ENCODE peak calls at places on chromosomes 6 and 20, in five cellular contexts. R is A549; E is CD8-positive, alpha-beta T cell; Y is lower lobe of right lung; Q is fibroblast of lung. P is an unnamed sample.

GRCh38 chr6:103798166-103798565 is 1061.6 kb downstream of the HACE1 start:
- DNase-seq in R (no peak), E (no peak), Y (no peak), Q (no peak), P (no peak)

GRCh38 chr20:55538261-55538908 is 466.9 kb downstream of the CBLN4 start:
- DNase-seq in R (no peak), E (no peak), Y (no peak), Q (peak), P (no peak)

GRCh38 chr6:29943053-29943966 is 978 bp downstream of the HLA-A start:
- DNase-seq in R (no peak), E (no peak), Y (peak), Q (no peak), P (no peak)

GRCh38 chr6:66054967-66055366 is 347.9 kb upstream of the EYS start:
- DNase-seq in R (no peak), E (no peak), Y (no peak), Q (no peak), P (no peak)

GRCh38 chr6:107061125-107062020 is 33.4 kb downstream of the MTRES1 start:
- DNase-seq in R (no peak), E (no peak), Y (no peak), Q (no peak), P (no peak)

GRCh38 chr6:106620931-106621672 is 8.2 kb downstream of the RTN4IP1 start:
- DNase-seq in R (no peak), E (no peak), Y (no peak), Q (peak), P (no peak)

GRCh38 chr6:165571068-165571682 is 91.9 kb downstream of the PDE10A start:
- DNase-seq in R (no peak), E (no peak), Y (no peak), Q (peak), P (no peak)

GRCh38 chr6:150243620-150244314 is 100.9 kb downstream of the PPP1R14C start:
- DNase-seq in R (no peak), E (no peak), Y (no peak), Q (peak), P (no peak)

GRCh38 chr20:37358366-37359150 is 12.6 kb downstream of the SRC start:
- DNase-seq in R (no peak), E (no peak), Y (no peak), Q (no peak), P (no peak)

GRCh38 chr6:150352321-150353296 is 16.2 kb upstream of the IYD start:
- DNase-seq in R (no peak), E (no peak), Y (no peak), Q (peak), P (no peak)

GRCh38 chr6:132188865-132189264 is 212.4 kb downstream of the MOXD1 start:
- DNase-seq in R (no peak), E (no peak), Y (no peak), Q (peak), P (no peak)

GRCh38 chr20:4721719-4722118 is at the start of gene PRND:
- DNase-seq in R (no peak), E (no peak), Y (no peak), Q (no peak), P (no peak)

GRCh38 chr6:107121266-107121665 is 6.0 kb upstream of the BEND3 start:
- DNase-seq in R (no peak), E (no peak), Y (no peak), Q (no peak), P (no peak)

GRCh38 chr20:24651171-24651972 is 181.9 kb downstream of the SYNDIG1 start:
- DNase-seq in R (peak), E (no peak), Y (no peak), Q (peak), P (no peak)

GRCh38 chr6:19472168-19472567 is 365.0 kb upstream of the ID4 start:
- DNase-seq in R (peak), E (no peak), Y (no peak), Q (peak), P (no peak)

GRCh38 chr6:20661721-20662120 is 127.5 kb downstream of the CDKAL1 start:
- DNase-seq in R (no peak), E (no peak), Y (no peak), Q (peak), P (no peak)

GRCh38 chr6:146868671-146869209 is 270.0 kb downstream of the ADGB start:
- DNase-seq in R (no peak), E (no peak), Y (no peak), Q (peak), P (no peak)

GRCh38 chr20:44040202-44040915 is 125.7 kb downstream of the TOX2 start:
- DNase-seq in R (no peak), E (no peak), Y (no peak), Q (no peak), P (peak)

GRCh38 chr6:6749791-6750434 is 161.4 kb downstream of the LY86 start:
- DNase-seq in R (peak), E (no peak), Y (peak), Q (peak), P (peak)

GRCh38 chr6:170255426-170256125 is 35.3 kb downstream of the DLL1 start:
- DNase-seq in R (no peak), E (no peak), Y (no peak), Q (no peak), P (no peak)

GRCh38 chr20:37192137-37192854 is 12.9 kb upstream of the MROH8 start:
- DNase-seq in R (peak), E (peak), Y (peak), Q (peak), P (peak)

GRCh38 chr6:168413856-168414255 is 27.1 kb upstream of the SMOC2 start:
- DNase-seq in R (no peak), E (peak), Y (no peak), Q (no peak), P (no peak)

GRCh38 chr6:136846046-136846445 is 23.7 kb downstream of the PEX7 start:
- DNase-seq in R (peak), E (no peak), Y (no peak), Q (peak), P (no peak)

GRCh38 chr6:167827062-167827587 is 414 bp downstream of the AFDN start:
- DNase-seq in R (no peak), E (no peak), Y (peak), Q (peak), P (no peak)

GRCh38 chr6:112701201-112701600 is 354.1 kb downstream of the RFPL4B start:
- DNase-seq in R (no peak), E (no peak), Y (no peak), Q (peak), P (no peak)

GRCh38 chr6:155340464-155341129 is 26.3 kb upstream of the TFB1M start:
- DNase-seq in R (no peak), E (no peak), Y (no peak), Q (peak), P (no peak)

GRCh38 chr6:2204272-2204671 is 41.1 kb downstream of the GMDS start:
- DNase-seq in R (no peak), E (no peak), Y (no peak), Q (no peak), P (no peak)

GRCh38 chr20:38542994-38543906 is 37.7 kb upstream of the ADIG start:
- DNase-seq in R (no peak), E (no peak), Y (no peak), Q (no peak), P (no peak)

GRCh38 chr6:31007694-31008093 is 2.6 kb upstream of the MUC22 start:
- DNase-seq in R (peak), E (no peak), Y (no peak), Q (peak), P (no peak)

GRCh38 chr6:90039911-90040310 is 145.6 kb downstream of the GJA10 start:
- DNase-seq in R (no peak), E (no peak), Y (no peak), Q (peak), P (no peak)

GRCh38 chr20:61764471-61765020 is 301.1 kb downstream of the TAF4 start:
- DNase-seq in R (no peak), E (no peak), Y (no peak), Q (no peak), P (no peak)

GRCh38 chr20:61766921-61767610 is 298.6 kb downstream of the TAF4 start:
- DNase-seq in R (no peak), E (no peak), Y (no peak), Q (no peak), P (no peak)

GRCh38 chr20:61767776-61768494 is 297.7 kb downstream of the TAF4 start:
- DNase-seq in R (no peak), E (no peak), Y (no peak), Q (no peak), P (no peak)

GRCh38 chr20:61765081-61765870 is 300.4 kb downstream of the TAF4 start:
- DNase-seq in R (no peak), E (no peak), Y (no peak), Q (no peak), P (no peak)

GRCh38 chr20:61765871-61766654 is 299.6 kb downstream of the TAF4 start:
- DNase-seq in R (no peak), E (no peak), Y (no peak), Q (no peak), P (no peak)
- H3K4me3 ChIP-seq in R (no peak), E (no peak), Y (no peak), Q (no peak), P (no peak)

DNA sequence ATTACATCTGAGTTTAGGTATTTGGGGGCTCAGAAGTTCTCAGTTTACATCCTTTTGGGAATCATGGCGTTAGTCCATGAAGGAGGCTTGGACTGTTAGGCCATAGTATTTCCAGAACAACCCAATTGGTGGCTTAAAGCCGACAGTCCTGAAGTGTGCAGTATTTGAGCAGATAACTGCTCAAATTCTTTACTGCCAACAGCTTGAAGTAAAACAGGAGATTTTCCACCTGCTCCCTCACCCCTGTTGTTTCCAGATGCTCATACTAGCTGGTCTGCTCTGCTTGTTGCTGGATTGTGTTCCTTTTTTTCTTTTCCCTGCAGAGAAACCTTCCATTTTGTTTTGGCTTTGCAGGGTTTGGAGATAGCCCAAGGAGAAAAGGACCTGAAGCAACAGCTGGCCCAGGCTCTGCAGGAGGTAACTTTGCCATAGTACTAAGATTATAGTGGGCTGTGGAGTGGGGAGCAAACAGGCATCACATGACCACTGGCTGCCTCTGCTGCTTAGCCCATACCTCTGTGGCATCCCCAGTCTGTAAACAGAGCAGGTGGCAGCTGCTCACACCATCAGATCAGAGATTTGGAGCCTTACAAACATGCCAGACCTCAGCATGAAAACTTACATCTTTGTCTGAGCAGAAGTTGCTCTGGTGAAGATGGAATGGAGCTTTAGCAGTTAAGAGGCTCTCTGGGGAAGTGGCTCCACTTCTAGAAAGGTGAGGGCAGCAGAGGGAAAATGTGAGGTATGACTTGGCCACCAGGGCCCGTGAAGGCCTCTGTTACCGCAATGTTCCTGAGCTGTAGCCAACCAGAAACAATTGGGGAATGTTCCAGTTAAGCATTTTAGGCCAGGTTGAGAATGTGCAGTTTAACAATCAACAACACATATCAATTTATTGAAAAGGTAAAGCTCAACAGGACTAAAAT is 17.6 kb downstream of the RNF8 start:
- DNase-seq in R (no peak), E (no peak), Y (no peak), Q (no peak), P (no peak)
- H3K4me3 ChIP-seq in R (no peak), E (no peak), Y (no peak), Q (no peak), P (no peak)

GRCh38 chr6:15419493-15419892 is 173.6 kb downstream of the JARID2 start:
- DNase-seq in R (no peak), E (no peak), Y (no peak), Q (no peak), P (no peak)

GRCh38 chr6:15417811-15418210 is 171.9 kb downstream of the JARID2 start:
- DNase-seq in R (no peak), E (no peak), Y (no peak), Q (peak), P (no peak)

GRCh38 chr6:15421945-15422733 is 176.3 kb downstream of the JARID2 start:
- DNase-seq in R (no peak), E (peak), Y (no peak), Q (no peak), P (no peak)

GRCh38 chr6:15423286-15423957 is 177.6 kb downstream of the JARID2 start:
- DNase-seq in R (no peak), E (no peak), Y (no peak), Q (peak), P (no peak)

GRCh38 chr6:15420959-15421438 is 175.1 kb downstream of the JARID2 start:
- DNase-seq in R (no peak), E (no peak), Y (no peak), Q (no peak), P (no peak)
- H3K4me3 ChIP-seq in R (no peak), E (no peak), Y (no peak), Q (no peak), P (no peak)

GRCh38 chr20:49711331-49711987 is 2.2 kb downstream of the B4GALT5 start:
- DNase-seq in R (no peak), E (no peak), Y (no peak), Q (no peak), P (no peak)
- H3K4me3 ChIP-seq in R (peak), E (no peak), Y (peak), Q (peak), P (no peak)

GRCh38 chr6:77466055-77467028 is 3.1 kb upstream of the HTR1B start:
- DNase-seq in R (peak), E (no peak), Y (peak), Q (peak), P (no peak)

GRCh38 chr6:77468939-77469338 is 5.6 kb upstream of the HTR1B start:
- DNase-seq in R (no peak), E (no peak), Y (no peak), Q (no peak), P (no peak)

GRCh38 chr6:77463308-77463880 is at the start of gene HTR1B:
- DNase-seq in R (no peak), E (no peak), Y (peak), Q (peak), P (no peak)

GRCh38 chr6:77463881-77464867 is 883 bp upstream of the HTR1B start:
- DNase-seq in R (no peak), E (no peak), Y (peak), Q (no peak), P (no peak)

DNA sequence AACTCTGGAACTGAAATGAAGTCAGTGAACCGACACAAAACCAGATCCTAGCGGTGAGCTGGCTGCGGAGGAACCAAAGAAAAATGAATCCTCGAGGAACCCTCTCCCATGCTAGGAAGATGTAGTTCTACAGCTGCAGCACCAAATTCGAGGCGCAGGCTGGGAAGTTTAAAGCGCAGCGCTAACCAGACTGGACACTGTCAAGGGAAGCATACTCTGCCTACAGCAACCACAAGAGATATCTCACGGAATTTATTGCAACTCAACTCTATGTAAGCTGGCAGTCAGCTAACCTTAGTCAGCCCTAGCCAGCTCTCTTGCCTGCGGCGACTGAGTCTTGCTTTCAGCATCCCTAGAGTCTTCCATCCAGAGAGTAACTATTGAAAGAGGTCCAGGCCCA is 3.7 kb upstream of the HTR1B start:
- DNase-seq in R (no peak), E (no peak), Y (no peak), Q (peak), P (no peak)
- H3K4me3 ChIP-seq in R (no peak), E (peak), Y (peak), Q (peak), P (peak)

DNA sequence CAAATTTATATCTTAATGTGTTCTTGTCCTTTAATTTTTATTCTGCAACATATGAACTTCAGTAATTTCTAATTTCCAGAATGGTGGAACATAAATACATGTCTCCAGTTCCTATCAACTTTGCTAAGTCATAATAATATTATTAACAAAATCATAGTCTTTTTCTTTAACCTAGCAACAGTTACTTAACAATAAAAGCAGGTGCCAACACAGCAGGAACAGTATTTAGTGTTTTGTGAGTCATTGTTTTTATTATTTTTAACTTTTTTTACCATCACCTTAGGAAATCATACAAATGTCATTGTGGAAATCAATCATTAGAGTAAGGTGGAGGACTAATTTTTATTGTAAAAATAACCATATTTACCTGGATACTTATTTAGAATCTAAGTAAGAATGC is 133.5 kb downstream of the PLCB1 start:
- DNase-seq in R (no peak), E (no peak), Y (no peak), Q (no peak), P (no peak)
- H3K4me3 ChIP-seq in R (no peak), E (no peak), Y (no peak), Q (no peak), P (no peak)

GRCh38 chr6:3455490-3456394 is 1.1 kb downstream of the SLC22A23 start:
- DNase-seq in R (no peak), E (peak), Y (peak), Q (no peak), P (no peak)
- H3K4me3 ChIP-seq in R (peak), E (peak), Y (peak), Q (peak), P (peak)

DNA sequence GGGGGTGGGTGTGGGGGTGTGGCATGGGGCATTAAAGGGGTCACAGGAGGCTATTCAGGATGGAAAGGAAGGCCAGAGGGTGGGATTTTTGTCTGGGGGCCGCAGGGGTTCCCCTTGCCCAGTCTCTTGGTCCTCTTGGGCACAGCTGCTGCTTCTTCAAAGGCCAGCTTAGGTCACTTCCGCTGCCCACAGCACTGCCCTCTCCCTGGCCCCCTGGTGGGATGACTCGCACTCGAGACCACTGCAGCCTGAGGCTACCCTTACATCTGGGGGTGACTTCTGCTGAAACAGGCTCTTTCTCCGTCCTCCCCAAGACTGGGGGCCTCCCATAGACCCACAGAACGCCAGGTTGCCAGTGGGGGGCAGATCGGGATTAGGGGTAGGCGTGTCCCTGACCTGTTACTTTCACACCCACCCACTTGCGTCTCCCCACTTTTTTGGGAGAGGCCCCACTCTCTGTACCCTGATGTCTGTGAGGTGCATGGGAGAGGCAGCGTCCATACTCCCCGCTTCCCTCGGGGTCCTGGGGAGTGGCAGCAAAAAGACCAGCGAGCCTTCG is 1.3 kb downstream of the LKAAEAR1 start:
- DNase-seq in R (no peak), E (no peak), Y (no peak), Q (no peak), P (no peak)
- H3K4me3 ChIP-seq in R (peak), E (peak), Y (peak), Q (peak), P (peak)

GRCh38 chr6:142306736-142307135 is 4.9 kb downstream of the ADGRG6 start:
- DNase-seq in R (no peak), E (no peak), Y (no peak), Q (no peak), P (no peak)

GRCh38 chr6:142302427-142303190 is 802 bp downstream of the ADGRG6 start:
- DNase-seq in R (no peak), E (no peak), Y (no peak), Q (no peak), P (no peak)

GRCh38 chr6:142303191-142303564 is 1.4 kb downstream of the ADGRG6 start:
- DNase-seq in R (no peak), E (no peak), Y (no peak), Q (no peak), P (no peak)

GRCh38 chr6:142301421-142302391 is at the start of gene ADGRG6:
- DNase-seq in R (peak), E (peak), Y (peak), Q (peak), P (no peak)

DNA sequence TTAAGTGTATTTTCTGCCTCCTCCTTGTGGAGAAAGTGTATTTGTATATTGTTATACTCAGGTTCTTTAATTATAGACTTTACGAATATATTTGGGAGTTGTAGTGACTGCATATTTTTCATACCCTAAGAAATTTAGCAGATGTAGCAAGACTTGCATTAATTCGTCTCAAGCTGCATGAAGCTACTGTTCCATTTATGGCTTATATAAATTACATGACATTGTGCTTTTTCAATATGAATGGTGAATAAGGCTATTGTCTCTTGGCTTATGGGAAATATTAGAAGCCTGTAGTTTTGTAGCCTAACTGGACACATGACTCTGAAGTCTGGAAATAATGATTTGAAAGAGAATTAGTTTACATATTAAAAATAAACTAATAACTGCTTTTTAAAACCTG is 2.4 kb downstream of the ADGRG6 start:
- DNase-seq in R (no peak), E (no peak), Y (no peak), Q (no peak), P (no peak)
- H3K4me3 ChIP-seq in R (peak), E (no peak), Y (peak), Q (peak), P (no peak)

P was measured in right atrium auricular region.